ENCODE peak calls at places on chromosome 17, in four cellular contexts. T, R, M and E are unnamed samples.

GRCh38 chr17:76501018-76501826 is at the start of gene RHBDF2:
- DNase-seq in T (peak), R (peak), M (peak), E (peak)

GRCh38 chr17:55284001-55284884 is 19.5 kb downstream of the HLF start:
- DNase-seq in T (peak), R (no peak), M (no peak), E (peak)

GRCh38 chr17:31231852-31232251 is 65.2 kb downstream of the OMG start:
- DNase-seq in T (no peak), R (no peak), M (no peak), E (no peak)

GRCh38 chr17:9213311-9213655 is 192.0 kb downstream of the NTN1 start:
- DNase-seq in T (no peak), R (no peak), M (no peak), E (no peak)

GRCh38 chr17:79989106-79989835 is 46.4 kb downstream of the TBC1D16 start:
- DNase-seq in T (no peak), R (no peak), M (no peak), E (no peak)

GRCh38 chr17:14604920-14605599 is 304.2 kb downstream of the HS3ST3B1 start:
- DNase-seq in T (no peak), R (no peak), M (no peak), E (peak)

GRCh38 chr17:74307984-74308773 is 17.8 kb upstream of the KIF19 start:
- DNase-seq in T (no peak), R (peak), M (no peak), E (peak)

GRCh38 chr17:73430165-73430680 is 118.4 kb upstream of the CDC42EP4 start:
- DNase-seq in T (peak), R (no peak), M (no peak), E (peak)

GRCh38 chr17:66989076-66989475 is 24.6 kb downstream of the CACNG4 start:
- DNase-seq in T (no peak), R (no peak), M (no peak), E (no peak)

GRCh38 chr17:60392845-60393702 is 1.1 kb upstream of the USP32 start:
- DNase-seq in T (peak), R (peak), M (no peak), E (no peak)

GRCh38 chr17:42843358-42843934 is 934 bp upstream of the AOC2 start:
- DNase-seq in T (peak), R (peak), M (peak), E (no peak)

GRCh38 chr17:82028246-82028645 is 3.2 kb upstream of the RAC3 start:
- DNase-seq in T (no peak), R (no peak), M (no peak), E (no peak)

GRCh38 chr17:44628234-44629188 is 27.8 kb upstream of the MEIOC start:
- DNase-seq in T (no peak), R (peak), M (peak), E (peak)

GRCh38 chr17:17032131-17032692 is 10.0 kb upstream of the MPRIP start:
- DNase-seq in T (peak), R (peak), M (no peak), E (peak)

GRCh38 chr17:81558941-81559806 is 7.0 kb upstream of the FAAP100 start:
- DNase-seq in T (peak), R (peak), M (peak), E (peak)

GRCh38 chr17:20920813-20921199 is 122.0 kb downstream of the USP22 start:
- DNase-seq in T (no peak), R (peak), M (no peak), E (no peak)

GRCh38 chr17:55089955-55090573 is 121.5 kb downstream of the STXBP4 start:
- DNase-seq in T (peak), R (peak), M (no peak), E (no peak)

GRCh38 chr17:3914319-3914685 is 2.0 kb downstream of the P2RX1 start:
- DNase-seq in T (no peak), R (no peak), M (no peak), E (no peak)

GRCh38 chr17:33520404-33521032 is 227.4 kb upstream of the ASIC2 start:
- DNase-seq in T (peak), R (peak), M (peak), E (peak)

GRCh38 chr17:45847101-45847500 is 2.4 kb downstream of the SPPL2C start:
- DNase-seq in T (no peak), R (no peak), M (no peak), E (no peak)